ENCODE peak calls at places on chromosomes 2 and 18, in eight cellular contexts. S is activated T-helper 9 cell treated with anti-CD3 and anti-CD28 coated beads, Interleukin-2, amount 50 U/mL, for 16 hours; Z is astrocyte; B is 8988T; W is PC-9; N is smooth muscle cell of the brain vasculature; Y is kidney epithelial cell; C is Panc1. J is an unnamed sample.

GRCh38 chr2:102664439-102665042 is 45.2 kb downstream of the SLC9A2 start:
- DNase-seq in S (peak), Z (peak), B (no peak), W (peak), N (no peak), Y (peak), C (peak), J (no peak)

GRCh38 chr2:236161082-236161462 is 7.1 kb downstream of the GBX2 start:
- DNase-seq in S (no peak), Z (no peak), B (peak), W (no peak), N (no peak), Y (no peak), C (no peak), J (no peak)

GRCh38 chr2:108612153-108612513 is 77.9 kb downstream of the LIMS1 start:
- DNase-seq in S (peak), Z (peak), B (no peak), W (no peak), N (no peak), Y (peak), C (no peak), J (no peak)

GRCh38 chr2:186540971-186541370 is 48.9 kb upstream of the ITGAV start:
- DNase-seq in S (no peak), Z (peak), B (no peak), W (no peak), N (no peak), Y (no peak), C (no peak), J (peak)

GRCh38 chr2:176413786-176414185 is 144.5 kb downstream of the MTX2 start:
- DNase-seq in S (no peak), Z (no peak), B (no peak), W (no peak), N (no peak), Y (no peak), C (no peak), J (no peak)

GRCh38 chr2:151021747-151022450 is 239.8 kb downstream of the RBM43 start:
- DNase-seq in S (no peak), Z (no peak), B (no peak), W (no peak), N (no peak), Y (no peak), C (no peak), J (no peak)

GRCh38 chr2:15636972-15637785 is 45.5 kb downstream of the DDX1 start:
- DNase-seq in S (no peak), Z (peak), B (no peak), W (peak), N (peak), Y (no peak), C (peak), J (peak)

GRCh38 chr2:114160263-114161001 is 270.5 kb downstream of the ACTR3 start:
- DNase-seq in S (no peak), Z (no peak), B (no peak), W (no peak), N (no peak), Y (no peak), C (no peak), J (no peak)

GRCh38 chr2:137975280-137976271 is 11.3 kb downstream of the HNMT start:
- DNase-seq in S (no peak), Z (no peak), B (no peak), W (no peak), N (no peak), Y (peak), C (no peak), J (no peak)

GRCh38 chr2:144835634-144836351 is 315.9 kb upstream of the ZEB2 start:
- DNase-seq in S (no peak), Z (peak), B (no peak), W (no peak), N (no peak), Y (peak), C (no peak), J (no peak)

GRCh38 chr2:55732854-55733253 is 39.2 kb upstream of the PNPT1 start:
- DNase-seq in S (no peak), Z (peak), B (no peak), W (no peak), N (no peak), Y (no peak), C (no peak), J (no peak)

GRCh38 chr2:241352227-241352626 is 3.9 kb upstream of the FARP2 start:
- DNase-seq in S (no peak), Z (no peak), B (no peak), W (no peak), N (no peak), Y (no peak), C (no peak), J (no peak)

GRCh38 chr2:27072950-27073349 is 1.5 kb upstream of the OST4 start:
- DNase-seq in S (no peak), Z (peak), B (no peak), W (no peak), N (no peak), Y (no peak), C (no peak), J (no peak)

GRCh38 chr2:239818531-239819011 is 206.6 kb downstream of the NDUFA10 start:
- DNase-seq in S (no peak), Z (no peak), B (no peak), W (no peak), N (no peak), Y (no peak), C (no peak), J (no peak)

GRCh38 chr18:28177828-28178635 is 1.1 kb upstream of the CDH2 start:
- DNase-seq in S (no peak), Z (peak), B (peak), W (peak), N (no peak), Y (no peak), C (no peak), J (no peak)